ENCODE peak calls at places on chromosomes 2 and 18, in six cellular contexts. U, X, J, M, P and S are unnamed samples.

GRCh38 chr2:212777020-212777491 is 238.5 kb upstream of the ERBB4 start:
- DNase-seq in U (peak; percentile 21), X (peak; percentile 31), J (peak; percentile 4), M (peak; percentile 10), P (peak; percentile 55), S (no peak)

GRCh38 chr18:8277270-8277669 is 332.0 kb upstream of the RAB12 start:
- DNase-seq in U (no peak), X (no peak), J (no peak), M (no peak), P (peak; percentile 14), S (no peak)

GRCh38 chr18:29840101-29840500 is 1202.4 kb downstream of the DSC3 start:
- DNase-seq in U (no peak), X (peak; percentile 2), J (no peak), M (no peak), P (peak; percentile 6), S (no peak)

GRCh38 chr2:102446936-102447335 is 24.0 kb downstream of the IL18RAP start:
- DNase-seq in U (no peak), X (no peak), J (no peak), M (no peak), P (no peak), S (no peak)

GRCh38 chr18:63970803-63971191 is 916 bp downstream of the SERPINB8 start:
- DNase-seq in U (no peak), X (no peak), J (no peak), M (no peak), P (peak; percentile 69), S (no peak)

GRCh38 chr2:104434363-104434792 is 419.5 kb upstream of the POU3F3 start:
- DNase-seq in U (no peak), X (no peak), J (no peak), M (peak; percentile 25), P (no peak), S (no peak)

GRCh38 chr2:98911376-98912154 is 24.5 kb downstream of the CRACDL start:
- DNase-seq in U (peak; percentile 30), X (no peak), J (peak; percentile 66), M (peak; percentile 50), P (peak; percentile 25), S (no peak)

GRCh38 chr2:241636182-241636982 is 576 bp downstream of the THAP4 start:
- DNase-seq in U (peak; percentile 33), X (no peak), J (peak; percentile 67), M (peak; percentile 37), P (peak; percentile 61), S (peak; percentile 27)

GRCh38 chr18:34039194-34039593 is 185.5 kb downstream of the NOL4 start:
- DNase-seq in U (no peak), X (no peak), J (no peak), M (no peak), P (peak; percentile 2), S (no peak)

GRCh38 chr2:2586068-2586776 is 255.1 kb upstream of the MYT1L start:
- DNase-seq in U (no peak), X (no peak), J (no peak), M (no peak), P (no peak), S (no peak)

GRCh38 chr2:45871025-45871424 is 219.6 kb downstream of the PRKCE start:
- DNase-seq in U (no peak), X (no peak), J (no peak), M (no peak), P (no peak), S (no peak)

GRCh38 chr2:225270861-225271260 is 128.6 kb upstream of the NYAP2 start:
- DNase-seq in U (no peak), X (peak; percentile 45), J (no peak), M (peak; percentile 19), P (peak; percentile 45), S (no peak)

GRCh38 chr2:219551863-219552381 is 8.1 kb downstream of the TMEM198 start:
- DNase-seq in U (peak; percentile 26), X (no peak), J (no peak), M (no peak), P (no peak), S (peak; percentile 32)

GRCh38 chr2:205892141-205893064 is 193.6 kb downstream of the INO80D start:
- DNase-seq in U (peak; percentile 2), X (no peak), J (no peak), M (no peak), P (peak; percentile 8), S (no peak)

GRCh38 chr18:22223263-22223960 is 54.0 kb downstream of the GATA6 start:
- DNase-seq in U (no peak), X (peak; percentile 94), J (no peak), M (no peak), P (peak; percentile 52), S (no peak)

GRCh38 chr2:157296958-157297357 is 28.7 kb downstream of the ERMN start:
- DNase-seq in U (no peak), X (no peak), J (no peak), M (no peak), P (no peak), S (no peak)

GRCh38 chr2:170212625-170213280 is 34.8 kb downstream of the MYO3B start:
- DNase-seq in U (no peak), X (no peak), J (no peak), M (no peak), P (peak; percentile 16), S (no peak)

GRCh38 chr2:206642075-206643025 is at the start of gene FAM237A:
- DNase-seq in U (no peak), X (peak; percentile 50), J (peak; percentile 27), M (peak; percentile 5), P (peak; percentile 82), S (no peak)

GRCh38 chr18:48300463-48300961 is 108.7 kb downstream of the ZBTB7C start:
- DNase-seq in U (no peak), X (no peak), J (no peak), M (peak; percentile 44), P (no peak), S (no peak)

GRCh38 chr2:111618953-111619902 is 264.8 kb downstream of the ANAPC1 start:
- DNase-seq in U (no peak), X (no peak), J (no peak), M (no peak), P (peak; percentile 61), S (peak; percentile 45)

GRCh38 chr2:172098650-172099471 is 3.8 kb downstream of the DLX2 start:
- DNase-seq in U (no peak), X (peak; percentile 74), J (peak; percentile 70), M (no peak), P (peak; percentile 89), S (peak; percentile 67)

GRCh38 chr2:150517951-150518680 is 30.6 kb upstream of the RND3 start:
- DNase-seq in U (no peak), X (peak; percentile 62), J (no peak), M (no peak), P (peak; percentile 86), S (no peak)

GRCh38 chr2:289362-290089 is 1.6 kb upstream of the ALKAL2 start:
- DNase-seq in U (peak; percentile 17), X (no peak), J (no peak), M (no peak), P (peak; percentile 58), S (no peak)

GRCh38 chr2:16226942-16227664 is 286.8 kb downstream of the MYCN start:
- DNase-seq in U (no peak), X (no peak), J (no peak), M (no peak), P (no peak), S (no peak)

GRCh38 chr2:176854062-176854461 is 358.5 kb upstream of the HNRNPA3 start:
- DNase-seq in U (no peak), X (no peak), J (no peak), M (no peak), P (no peak), S (no peak)